ENCODE peak calls at places on chromosomes 1 and 21, in five cellular contexts. T is head of caudate nucleus, P is nephron progenitor cell, Q is AG09309, Y is fibroblast of pulmonary artery. D is an unnamed sample.
A peak's percentile ranks its signal among the peaks of the same experiment; 100 is the strongest.

GRCh38 chr1:203290261-203291089 is 14.8 kb upstream of the BTG2 start:
- DNase-seq in T (peak; percentile 95), Y (peak; percentile 81), P (peak; percentile 90), Q (no peak), D (peak; percentile 95)

GRCh38 chr1:32101233-32101681 is 6.6 kb upstream of the KPNA6 start:
- DNase-seq in T (no peak), P (no peak), Y (peak; percentile 55), Q (peak; percentile 45), D (no peak)

GRCh38 chr21:36156815-36157670 is at the start of gene DOP1B:
- DNase-seq in Y (no peak), Q (no peak), P (no peak), T (peak; percentile 55), D (no peak)

GRCh38 chr21:34204481-34205439 is 131.4 kb downstream of the MRPS6 start:
- DNase-seq in Y (no peak), Q (no peak), P (peak; percentile 19), T (peak; percentile 31), D (peak; percentile 54)

GRCh38 chr1:9295884-9296283 is 3.2 kb downstream of the SPSB1 start:
- DNase-seq in P (no peak), T (no peak), Y (no peak), Q (no peak), D (no peak)

GRCh38 chr21:34946385-34947121 is 102.5 kb downstream of the RUNX1 start:
- DNase-seq in Y (no peak), T (no peak), Q (no peak), P (no peak), D (no peak)

GRCh38 chr1:41957568-41957967 is 38.8 kb upstream of the HIVEP3 start:
- DNase-seq in Y (peak; percentile 61), T (no peak), P (no peak), Q (peak; percentile 55), D (no peak)

GRCh38 chr1:237878406-237878805 is 12.3 kb downstream of the ZP4 start:
- DNase-seq in Y (no peak), T (no peak), Q (no peak), P (no peak), D (no peak)

GRCh38 chr1:112673589-112674439 is 645 bp upstream of the MOV10 start:
- DNase-seq in Y (peak; percentile 83), T (peak; percentile 39), P (no peak), Q (peak; percentile 51), D (no peak)

GRCh38 chr1:147665521-147665920 is 4.8 kb downstream of the ACP6 start:
- DNase-seq in Q (no peak), T (no peak), Y (no peak), P (no peak), D (no peak)

GRCh38 chr1:91754348-91754747 is 131.6 kb downstream of the TGFBR3 start:
- DNase-seq in T (no peak), Y (peak; percentile 58), Q (no peak), P (no peak), D (no peak)

GRCh38 chr1:53197301-53198205 is 929 bp downstream of the CPT2 start:
- DNase-seq in T (no peak), P (no peak), Q (no peak), Y (peak; percentile 34), D (no peak)